ENCODE peak calls at places on chromosomes 7 and 10, in eight cellular contexts. X, K, O, E, Q, Y, V and M are unnamed samples.

GRCh38 chr7:98051118-98051744 is 55.4 kb upstream of the LMTK2 start:
- DNase-seq in X (no peak), K (no peak), O (no peak), E (no peak), Q (no peak), Y (no peak), V (peak), M (no peak)

GRCh38 chr7:96657347-96658010 is 52.2 kb downstream of the SEM1 start:
- DNase-seq in X (no peak), K (no peak), O (no peak), E (no peak), Q (no peak), Y (no peak), V (no peak), M (no peak)

GRCh38 chr10:35216303-35216905 is 89.8 kb downstream of the CREM start:
- DNase-seq in X (no peak), K (no peak), O (no peak), E (no peak), Q (peak), Y (no peak), V (no peak), M (no peak)

GRCh38 chr10:125217986-125218675 is 57.8 kb upstream of the CTBP2 start:
- DNase-seq in X (no peak), K (no peak), O (no peak), E (peak), Q (no peak), Y (peak), V (peak), M (no peak)

GRCh38 chr7:153022796-153023592 is 263.4 kb downstream of the ACTR3B start:
- DNase-seq in X (no peak), K (no peak), O (no peak), E (no peak), Q (no peak), Y (no peak), V (no peak), M (no peak)

GRCh38 chr10:30182191-30183075 is 123.0 kb upstream of the JCAD start:
- DNase-seq in X (no peak), K (no peak), O (peak), E (peak), Q (no peak), Y (peak), V (no peak), M (peak)

GRCh38 chr10:133325392-133325760 is 11.3 kb downstream of the CALY start:
- DNase-seq in X (no peak), K (no peak), O (no peak), E (no peak), Q (no peak), Y (no peak), V (no peak), M (no peak)

GRCh38 chr7:157002819-157003421 is 7.5 kb downstream of the MNX1 start:
- DNase-seq in X (no peak), K (no peak), O (no peak), E (no peak), Q (no peak), Y (no peak), V (peak), M (no peak)

GRCh38 chr7:130990178-130990832 is 256.3 kb upstream of the KLF14 start:
- DNase-seq in X (no peak), K (no peak), O (no peak), E (no peak), Q (peak), Y (no peak), V (no peak), M (no peak)

GRCh38 chr10:49612513-49613159 is 1.2 kb upstream of the CHAT start:
- DNase-seq in X (no peak), K (no peak), O (no peak), E (peak), Q (no peak), Y (no peak), V (peak), M (no peak)

GRCh38 chr10:109480836-109481235 is 442.5 kb downstream of the XPNPEP1 start:
- DNase-seq in X (no peak), K (no peak), O (no peak), E (no peak), Q (no peak), Y (no peak), V (peak), M (no peak)

GRCh38 chr7:157475601-157476000 is 138.8 kb downstream of the DNAJB6 start:
- DNase-seq in X (no peak), K (no peak), O (no peak), E (no peak), Q (no peak), Y (no peak), V (no peak), M (no peak)

GRCh38 chr10:24824124-24824523 is 100.4 kb upstream of the ARHGAP21 start:
- DNase-seq in X (no peak), K (no peak), O (no peak), E (peak), Q (no peak), Y (no peak), V (no peak), M (no peak)

GRCh38 chr10:69496352-69497234 is 45.3 kb downstream of the TSPAN15 start:
- DNase-seq in X (peak), K (no peak), O (no peak), E (no peak), Q (no peak), Y (no peak), V (no peak), M (no peak)

GRCh38 chr7:12703881-12704280 is 16.4 kb downstream of the ARL4A start:
- DNase-seq in X (no peak), K (no peak), O (no peak), E (no peak), Q (no peak), Y (no peak), V (no peak), M (no peak)

GRCh38 chr10:46291817-46292572 is 5.2 kb downstream of the ANTXRL start:
- DNase-seq in X (no peak), K (no peak), O (no peak), E (no peak), Q (peak), Y (no peak), V (no peak), M (no peak)

GRCh38 chr7:29854257-29854938 is 48.1 kb downstream of the WIPF3 start:
- DNase-seq in X (no peak), K (no peak), O (no peak), E (peak), Q (no peak), Y (no peak), V (no peak), M (no peak)

GRCh38 chr7:66668677-66669076 is 40.0 kb downstream of the KCTD7 start:
- DNase-seq in X (no peak), K (no peak), O (no peak), E (no peak), Q (no peak), Y (no peak), V (no peak), M (no peak)

GRCh38 chr10:80165173-80165572 is 32.6 kb downstream of the PLAC9 start:
- DNase-seq in X (no peak), K (no peak), O (no peak), E (peak), Q (no peak), Y (no peak), V (peak), M (no peak)

GRCh38 chr7:151763420-151763984 is 113.4 kb downstream of the PRKAG2 start:
- DNase-seq in X (no peak), K (no peak), O (no peak), E (no peak), Q (no peak), Y (no peak), V (no peak), M (no peak)

GRCh38 chr10:97124211-97124610 is 61.5 kb downstream of the SLIT1 start:
- DNase-seq in X (no peak), K (no peak), O (no peak), E (no peak), Q (no peak), Y (no peak), V (no peak), M (no peak)

GRCh38 chr7:158613481-158613880 is 25.9 kb upstream of the PTPRN2 start:
- DNase-seq in X (no peak), K (no peak), O (no peak), E (no peak), Q (no peak), Y (no peak), V (no peak), M (no peak)

GRCh38 chr7:100198266-100198665 is 20.5 kb downstream of the STAG3 start:
- DNase-seq in X (no peak), K (no peak), O (no peak), E (no peak), Q (no peak), Y (no peak), V (no peak), M (no peak)

GRCh38 chr7:81499262-81500116 is 270.4 kb downstream of the HGF start:
- DNase-seq in X (peak), K (no peak), O (peak), E (peak), Q (peak), Y (peak), V (peak), M (peak)

GRCh38 chr10:57222603-57223002 is 861.5 kb upstream of the ZWINT start:
- DNase-seq in X (no peak), K (no peak), O (no peak), E (no peak), Q (no peak), Y (no peak), V (no peak), M (no peak)

GRCh38 chr7:66265566-66265965 is 60.4 kb downstream of the TPST1 start:
- DNase-seq in X (no peak), K (no peak), O (no peak), E (peak), Q (no peak), Y (no peak), V (peak), M (no peak)

GRCh38 chr7:123548406-123548805 is 9.2 kb downstream of the NDUFA5 start:
- DNase-seq in X (no peak), K (no peak), O (no peak), E (no peak), Q (no peak), Y (no peak), V (no peak), M (no peak)

GRCh38 chr7:26777383-26777782 is 87.0 kb downstream of the SKAP2 start:
- DNase-seq in X (peak), K (no peak), O (no peak), E (no peak), Q (no peak), Y (no peak), V (no peak), M (no peak)

GRCh38 chr7:105130580-105130979 is 116.6 kb downstream of the KMT2E start:
- DNase-seq in X (no peak), K (no peak), O (no peak), E (no peak), Q (no peak), Y (no peak), V (no peak), M (no peak)

GRCh38 chr7:1694981-1695511 is 25.0 kb downstream of the ELFN1 start:
- DNase-seq in X (no peak), K (no peak), O (no peak), E (no peak), Q (no peak), Y (no peak), V (no peak), M (no peak)

GRCh38 chr10:91034494-91035157 is 113.7 kb upstream of the ANKRD1 start:
- DNase-seq in X (peak), K (no peak), O (peak), E (no peak), Q (peak), Y (no peak), V (no peak), M (peak)

GRCh38 chr7:123070702-123071286 is 75.3 kb upstream of the TAS2R16 start:
- DNase-seq in X (peak), K (no peak), O (no peak), E (peak), Q (no peak), Y (no peak), V (peak), M (no peak)